ENCODE peak calls at places on chromosomes 7 and 10, in four cellular contexts. Q, E, H and X are unnamed samples.

GRCh38 chr10:115093286-115093775 is at the start of gene ATRNL1:
- DNase-seq in Q (no peak), E (no peak), H (peak), X (no peak)

GRCh38 chr7:79287976-79288375 is 165.5 kb downstream of the MAGI2 start:
- DNase-seq in Q (no peak), E (no peak), H (no peak), X (no peak)

GRCh38 chr7:140551334-140552239 is 72.3 kb upstream of the MKRN1 start:
- DNase-seq in Q (no peak), E (no peak), H (no peak), X (no peak)

GRCh38 chr7:154879629-154880028 is 123.3 kb downstream of the PAXIP1 start:
- DNase-seq in Q (no peak), E (no peak), H (no peak), X (peak)

GRCh38 chr10:131825960-131826650 is 74.7 kb upstream of the PPP2R2D start:
- DNase-seq in Q (no peak), E (no peak), H (no peak), X (no peak)

GRCh38 chr7:32019008-32019578 is 51.1 kb downstream of the PDE1C start:
- DNase-seq in Q (no peak), E (no peak), H (no peak), X (no peak)

GRCh38 chr10:132397671-132398565 is 918 bp downstream of the PWWP2B start:
- DNase-seq in Q (no peak), E (no peak), H (peak), X (peak)

GRCh38 chr7:816751-817671 is 15.3 kb upstream of the SUN1 start:
- DNase-seq in Q (no peak), E (no peak), H (peak), X (peak)

GRCh38 chr7:44189286-44189992 is at the start of gene GCK:
- DNase-seq in Q (no peak), E (no peak), H (no peak), X (no peak)

GRCh38 chr7:120053390-120053961 is 219.5 kb upstream of the KCND2 start:
- DNase-seq in Q (no peak), E (no peak), H (no peak), X (no peak)

GRCh38 chr10:30320248-30320647 is 28.8 kb downstream of the MTPAP start:
- DNase-seq in Q (no peak), E (no peak), H (no peak), X (no peak)

GRCh38 chr10:124056337-124056980 is 36.9 kb downstream of the CHST15 start:
- DNase-seq in Q (no peak), E (no peak), H (no peak), X (no peak)

GRCh38 chr10:99709480-99710229 is 22.3 kb downstream of the COX15 start:
- DNase-seq in Q (no peak), E (no peak), H (no peak), X (no peak)

GRCh38 chr10:34454590-34455289 is 360.4 kb downstream of the PARD3 start:
- DNase-seq in Q (no peak), E (no peak), H (no peak), X (no peak)

GRCh38 chr7:93148135-93148534 is at the start of gene SAMD9L:
- DNase-seq in Q (no peak), E (no peak), H (no peak), X (peak)

GRCh38 chr7:21912931-21913780 is 32.5 kb downstream of the CDCA7L start:
- DNase-seq in Q (no peak), E (no peak), H (no peak), X (no peak)

GRCh38 chr10:122044713-122045112 is 55.8 kb downstream of the TACC2 start:
- DNase-seq in Q (no peak), E (no peak), H (no peak), X (peak)

GRCh38 chr10:24826022-24826421 is 102.3 kb upstream of the ARHGAP21 start:
- DNase-seq in Q (no peak), E (no peak), H (no peak), X (no peak)

GRCh38 chr10:77377034-77377433 is 260.6 kb downstream of the KCNMA1 start:
- DNase-seq in Q (no peak), E (no peak), H (no peak), X (no peak)

GRCh38 chr7:112802406-112802805 is 12.2 kb upstream of the TMEM168 start:
- DNase-seq in Q (no peak), E (no peak), H (no peak), X (no peak)

GRCh38 chr10:13139150-13139549 is 22.2 kb upstream of the MCM10 start:
- DNase-seq in Q (no peak), E (no peak), H (no peak), X (no peak)

GRCh38 chr7:66739477-66739876 is 1.1 kb upstream of the RABGEF1 start:
- DNase-seq in Q (no peak), E (no peak), H (no peak), X (no peak)

GRCh38 chr10:132735341-132735775 is 50.6 kb downstream of the NKX6-2 start:
- DNase-seq in Q (peak), E (no peak), H (no peak), X (no peak)

GRCh38 chr7:117992635-117993034 is 119.4 kb upstream of the CTTNBP2 start:
- DNase-seq in Q (no peak), E (no peak), H (no peak), X (no peak)

GRCh38 chr7:91064938-91065337 is 199.3 kb upstream of the FZD1 start:
- DNase-seq in Q (no peak), E (no peak), H (no peak), X (no peak)

GRCh38 chr7:22866965-22867364 is 44.3 kb upstream of the TOMM7 start:
- DNase-seq in Q (no peak), E (no peak), H (no peak), X (no peak)

GRCh38 chr10:75648186-75648761 is 216.8 kb downstream of the LRMDA start:
- DNase-seq in Q (no peak), E (no peak), H (no peak), X (no peak)

GRCh38 chr7:74502216-74502891 is 48.6 kb downstream of the GTF2IRD1 start:
- DNase-seq in Q (peak), E (no peak), H (no peak), X (no peak)

GRCh38 chr10:22927661-22928403 is at the start of gene ARMC3:
- DNase-seq in Q (peak), E (peak), H (peak), X (peak)

GRCh38 chr10:90977162-90977854 is 56.4 kb upstream of the ANKRD1 start:
- DNase-seq in Q (no peak), E (no peak), H (no peak), X (no peak)

GRCh38 chr7:67842571-67842970 is 845.9 kb downstream of the TYW1 start:
- DNase-seq in Q (no peak), E (no peak), H (no peak), X (no peak)